ENCODE peak calls at places on chromosomes 16 and 17, in seven cellular contexts. A, S, Q, P, X, Y and U are unnamed samples. For H3K4me1, the result is how much of the 10 kb centered on the place peaks cover.

GRCh38 chr16:51755039-51755501 is 604.0 kb upstream of the SALL1 start:
- DNase-seq in A (no peak), S (no peak), Q (no peak), P (no peak), X (peak), Y (peak), U (no peak)

GRCh38 chr16:76946879-76947278 is 244.1 kb upstream of the MON1B start:
- DNase-seq in A (no peak), S (no peak), Q (no peak), P (no peak), X (no peak), Y (peak), U (no peak)

GRCh38 chr17:49556183-49556943 is 19.3 kb upstream of the NXPH3 start:
- DNase-seq in A (no peak), S (peak), Q (peak), P (peak), X (peak), Y (peak), U (peak)

GRCh38 chr17:48568499-48569259 is 9.5 kb downstream of the HOXB4 start:
- DNase-seq in A (no peak), S (no peak), Q (no peak), P (no peak), X (no peak), Y (no peak), U (no peak)

GRCh38 chr17:81966343-81967243 is 5.6 kb upstream of the NOTUM start:
- DNase-seq in A (no peak), S (no peak), Q (peak), P (no peak), X (peak), Y (peak), U (peak)

GRCh38 chr17:38751144-38751802 is 1.3 kb upstream of the PSMB3 start:
- DNase-seq in A (no peak), S (no peak), Q (no peak), P (no peak), X (peak), Y (no peak), U (no peak)

GRCh38 chr16:82891918-82892317 is 265.1 kb downstream of the CDH13 start:
- DNase-seq in A (no peak), S (no peak), Q (no peak), P (no peak), X (no peak), Y (no peak), U (no peak)

GRCh38 chr17:73782641-73783381 is 138.6 kb upstream of the SDK2 start:
- DNase-seq in A (no peak), S (no peak), Q (no peak), P (no peak), X (peak), Y (peak), U (no peak)

GRCh38 chr17:38416840-38417209 is 11.4 kb upstream of the ARHGAP23 start:
- DNase-seq in A (no peak), S (no peak), Q (no peak), P (no peak), X (no peak), Y (no peak), U (peak)

GRCh38 chr16:57528499-57529323 is 7.7 kb downstream of the CCDC102A start:
- DNase-seq in A (no peak), S (no peak), Q (peak), P (peak), X (peak), Y (no peak), U (peak)

GRCh38 chr17:76726766-76727718 is at the start of gene METTL23:
- DNase-seq in A (no peak), S (peak), Q (peak), P (peak), X (peak), Y (peak), U (peak)

GRCh38 chr17:30503558-30503957 is 26.4 kb downstream of the GOSR1 start:
- DNase-seq in A (no peak), S (no peak), Q (no peak), P (no peak), X (no peak), Y (no peak), U (no peak)

GRCh38 chr17:40307001-40307690 is 1.8 kb upstream of the RARA start:
- DNase-seq in A (no peak), S (no peak), Q (no peak), P (no peak), X (peak), Y (no peak), U (no peak)

GRCh38 chr17:60354223-60354622 is 37.7 kb downstream of the USP32 start:
- DNase-seq in A (no peak), S (no peak), Q (no peak), P (no peak), X (no peak), Y (no peak), U (no peak)

GRCh38 chr16:84677017-84677803 is 22.6 kb upstream of the USP10 start:
- DNase-seq in A (no peak), S (no peak), Q (no peak), P (peak), X (peak), Y (no peak), U (no peak)
- TF ChIP-seq CTCF in A (no peak), S (no peak), Q (no peak), P (no peak), X (no peak), Y (no peak), U (no peak)

GRCh38 chr16:70428178-70428998 is 10.5 kb downstream of the ST3GAL2 start:
- DNase-seq in A (peak), S (peak), Q (peak), P (peak), X (peak), Y (peak), U (peak)

GRCh38 chr16:70430667-70431536 is 8.0 kb downstream of the ST3GAL2 start:
- DNase-seq in A (no peak), S (peak), Q (no peak), P (no peak), X (peak), Y (no peak), U (peak)

GRCh38 chr16:70432304-70432799 is 6.5 kb downstream of the ST3GAL2 start:
- DNase-seq in A (no peak), S (no peak), Q (no peak), P (no peak), X (no peak), Y (no peak), U (no peak)

GRCh38 chr16:70429888-70430666 is 8.8 kb downstream of the ST3GAL2 start:
- DNase-seq in A (no peak), S (no peak), Q (no peak), P (no peak), X (no peak), Y (no peak), U (no peak)

GRCh38 chr16:70427786-70428177 is 11.1 kb downstream of the ST3GAL2 start:
- DNase-seq in A (no peak), S (no peak), Q (no peak), P (no peak), X (no peak), Y (no peak), U (no peak)
- H3K4me3 ChIP-seq in A (no peak), S (no peak), Q (no peak), P (no peak), X (peak), Y (no peak), U (peak)

DNA sequence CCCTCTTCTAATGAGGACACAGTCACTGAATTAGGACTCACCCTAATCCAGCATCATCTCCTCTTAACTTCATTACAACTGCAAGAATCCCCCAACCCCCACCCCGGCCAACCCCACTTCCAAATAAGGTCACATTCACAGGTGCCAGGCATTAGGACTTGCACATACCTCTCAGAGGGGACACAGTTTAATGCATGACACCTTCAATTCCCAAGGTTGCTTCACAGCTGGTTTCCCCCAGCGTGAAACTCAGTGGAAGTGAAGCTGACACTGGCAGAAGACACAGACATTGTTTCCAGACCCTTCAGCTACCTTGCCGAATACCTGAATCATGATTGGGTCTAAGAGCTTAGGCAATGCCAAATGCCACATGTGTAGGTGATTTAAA is 217.0 kb upstream of the DYNLRB2 start:
- DNase-seq in A (no peak), S (no peak), Q (no peak), P (no peak), X (peak), Y (no peak), U (no peak)
- H3K4me1 ChIP-seq in A (under half), S (under half), Q (under half), P (under half), X (under half), Y (under half), U (under half)

GRCh38 chr17:1170739-1171138 is 9.0 kb downstream of the ABR start:
- DNase-seq in A (no peak), S (no peak), Q (no peak), P (no peak), X (peak), Y (no peak), U (no peak)
- TF ChIP-seq CTCF in A (no peak), S (no peak), Q (no peak), P (no peak), X (peak), Y (peak), U (no peak)

DNA sequence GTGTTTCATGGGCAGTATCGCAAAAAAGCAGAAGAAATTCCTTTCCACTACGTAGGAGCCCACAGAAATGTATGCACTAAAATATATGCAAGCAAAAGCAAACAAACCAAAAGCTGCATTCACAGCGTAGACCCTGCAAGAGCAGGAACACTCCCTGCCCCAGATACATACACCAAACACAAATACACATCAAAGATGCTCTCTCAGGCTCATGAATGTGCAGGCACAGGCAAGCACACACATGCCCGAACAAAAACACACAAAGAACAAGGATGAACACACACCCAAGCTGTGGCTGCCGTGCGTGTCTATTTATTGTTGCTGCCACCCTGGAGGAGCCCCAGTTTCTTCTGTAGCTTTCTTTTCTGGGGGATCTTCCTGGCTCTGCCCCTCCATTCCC is 1.7 kb downstream of the NUPR1 start:
- DNase-seq in A (no peak), S (no peak), Q (no peak), P (no peak), X (no peak), Y (no peak), U (no peak)
- H3K4me3 ChIP-seq in A (peak), S (peak), Q (peak), P (peak), X (no peak), Y (no peak), U (peak)

DNA sequence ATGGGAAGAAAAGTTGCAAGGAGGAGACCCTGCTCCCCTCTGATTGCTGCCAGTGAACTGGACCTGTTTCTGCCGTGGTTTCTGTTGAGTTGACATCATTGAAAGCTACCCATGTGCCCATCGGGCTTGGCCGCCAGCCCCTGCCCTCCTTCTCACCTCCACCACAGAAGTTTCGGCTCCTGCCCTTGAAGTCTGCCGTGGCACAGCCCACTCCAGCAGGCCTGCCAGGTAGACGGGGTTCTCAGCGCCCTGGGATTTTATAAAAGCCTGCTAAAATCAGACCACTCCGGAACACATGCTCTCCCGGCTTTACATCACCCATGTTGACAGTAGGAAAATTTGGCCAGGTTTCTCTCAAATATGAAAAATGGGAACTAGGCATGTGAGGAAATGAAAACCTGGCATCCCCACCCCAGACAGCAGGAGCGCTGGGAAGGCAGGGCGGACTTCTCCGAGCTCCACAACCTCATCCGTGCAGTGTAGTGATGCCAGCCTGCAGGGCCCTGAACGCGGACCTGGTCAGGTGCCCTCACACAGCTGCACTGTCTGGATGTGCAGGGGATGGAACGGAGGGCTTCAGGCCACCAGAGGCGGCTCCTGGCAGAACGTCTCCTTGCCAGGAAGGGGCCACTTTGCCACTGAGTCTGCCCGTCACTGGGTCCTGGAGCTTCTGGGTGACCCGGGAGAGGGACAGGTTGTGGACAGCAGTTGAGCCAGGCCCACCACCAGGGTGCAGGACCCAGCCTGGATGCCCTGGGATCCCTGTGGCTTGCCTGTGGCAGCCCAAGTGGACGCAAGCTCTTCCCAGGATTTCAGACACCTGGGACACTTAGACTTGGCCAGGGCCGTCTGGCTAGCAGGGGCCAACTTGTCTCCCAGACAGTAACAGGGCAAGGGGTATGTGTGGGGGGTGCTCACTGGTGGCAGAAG is 6.9 kb upstream of the GSE1 start:
- DNase-seq in A (no peak), S (no peak), Q (no peak), P (no peak), X (peak), Y (no peak), U (no peak)
- H3K4me1 ChIP-seq in A (half or more), S (under half), Q (under half), P (under half), X (under half), Y (half or more), U (half or more)

GRCh38 chr17:50563095-50563511 is 2.6 kb downstream of the CACNA1G start:
- DNase-seq in A (no peak), S (no peak), Q (no peak), P (no peak), X (no peak), Y (no peak), U (no peak)
- TF ChIP-seq CTCF in A (no peak), S (no peak), Q (no peak), P (no peak), X (peak), Y (no peak), U (no peak)

DNA sequence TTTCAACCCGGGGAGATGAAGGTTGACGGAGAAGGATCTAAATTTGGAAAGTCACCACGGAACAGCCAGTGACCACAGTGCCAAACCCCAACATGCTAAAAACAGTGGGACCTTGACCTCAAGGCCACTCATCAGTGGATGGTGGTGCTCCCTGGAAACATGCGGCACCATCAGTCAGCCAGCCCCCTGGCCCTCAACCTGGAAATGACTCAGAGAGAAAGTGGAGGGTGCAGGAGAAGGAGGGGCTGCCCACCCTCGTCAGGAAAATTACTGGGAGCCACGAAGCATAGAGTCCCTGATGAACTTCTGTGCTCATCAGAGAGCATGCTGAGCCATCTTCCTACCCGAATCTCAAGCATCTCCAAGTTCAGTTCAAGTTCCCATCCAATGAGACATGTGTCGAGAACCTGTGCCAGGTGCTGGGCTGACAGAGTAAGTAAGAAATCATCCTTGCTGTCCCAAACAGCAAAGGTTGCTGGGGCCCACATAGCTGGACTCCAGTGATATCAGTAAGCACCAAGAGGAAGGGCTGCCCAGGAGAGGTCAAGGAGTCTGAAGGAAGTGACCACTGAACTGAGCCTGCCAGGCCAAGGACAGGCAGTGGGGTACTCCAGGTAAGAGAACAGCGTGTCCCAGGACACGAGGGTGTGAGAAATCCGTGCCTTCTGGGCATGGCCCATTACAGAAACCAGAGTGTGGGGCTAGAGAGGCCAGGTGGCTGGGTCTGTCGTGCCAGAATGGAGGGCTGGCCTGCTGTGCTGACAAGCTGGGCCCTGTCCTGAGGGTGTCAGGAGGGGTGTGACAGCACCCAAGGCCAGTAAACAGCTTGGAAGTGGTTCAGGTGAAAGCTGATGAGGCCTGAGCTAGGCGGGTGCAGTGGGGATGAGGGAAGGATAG is 5.2 kb downstream of the PECAM1 start:
- DNase-seq in A (no peak), S (peak), Q (peak), P (peak), X (no peak), Y (no peak), U (no peak)
- H3K4me3 ChIP-seq in A (no peak), S (no peak), Q (peak), P (no peak), X (no peak), Y (no peak), U (peak)

GRCh38 chr16:67245189-67245585 is 2.1 kb downstream of the FHOD1 start:
- DNase-seq in A (no peak), S (no peak), Q (peak), P (peak), X (no peak), Y (no peak), U (peak)

GRCh38 chr16:67245674-67246080 is 1.6 kb downstream of the FHOD1 start:
- DNase-seq in A (no peak), S (peak), Q (no peak), P (no peak), X (no peak), Y (no peak), U (no peak)

GRCh38 chr16:67242138-67242730 is 5.0 kb downstream of the FHOD1 start:
- DNase-seq in A (no peak), S (no peak), Q (no peak), P (no peak), X (no peak), Y (no peak), U (peak)

GRCh38 chr16:67244387-67245188 is 2.7 kb downstream of the FHOD1 start:
- DNase-seq in A (no peak), S (peak), Q (peak), P (peak), X (no peak), Y (no peak), U (peak)

GRCh38 chr16:67243481-67243880 is 3.8 kb downstream of the FHOD1 start:
- DNase-seq in A (no peak), S (no peak), Q (no peak), P (peak), X (no peak), Y (no peak), U (peak)
- H3K4me1 ChIP-seq in A (under half), S (half or more), Q (under half), P (under half), X (under half), Y (under half), U (half or more)

DNA sequence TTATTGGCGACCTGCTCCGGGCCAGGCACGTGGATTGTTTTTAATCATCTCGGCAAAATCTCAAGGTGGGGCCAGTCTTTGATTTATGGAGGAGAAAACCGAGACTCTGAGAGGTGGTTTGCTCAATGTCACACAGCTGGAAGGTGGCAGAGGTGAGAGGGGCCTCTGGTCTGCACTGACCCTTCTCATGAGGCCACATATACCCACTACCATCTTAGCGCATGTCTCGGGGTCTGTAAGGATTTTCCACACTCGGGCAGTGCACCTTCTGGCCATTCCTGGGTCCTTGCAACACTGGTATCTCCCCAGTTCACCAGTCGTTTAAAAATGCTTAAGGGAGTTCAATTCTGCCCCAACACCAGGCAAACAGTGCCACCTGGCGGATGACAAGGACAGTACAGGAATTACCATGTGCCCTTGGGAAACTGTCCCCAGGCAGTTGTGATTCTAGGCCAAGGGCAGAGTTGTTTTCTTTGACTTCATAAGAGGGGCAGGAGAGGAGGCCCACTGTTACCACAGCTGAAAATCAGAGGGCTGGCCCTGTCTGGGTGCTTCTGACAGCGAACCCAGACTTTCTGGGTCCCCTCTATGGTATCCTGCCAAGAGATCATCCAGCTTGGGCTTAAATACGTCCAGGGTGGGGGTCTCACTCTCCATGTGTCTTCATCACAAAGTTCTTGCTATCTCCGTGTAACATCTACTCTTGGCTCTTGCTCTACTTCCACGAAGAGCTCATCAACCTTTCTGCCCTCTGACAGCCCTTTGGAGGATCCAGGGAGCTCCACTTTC is 39.4 kb upstream of the RAI1 start:
- DNase-seq in A (peak), S (peak), Q (peak), P (peak), X (peak), Y (peak), U (peak)
- TF ChIP-seq CTCF in A (peak), S (peak), Q (peak), P (peak), X (peak), Y (peak), U (peak)